ENCODE peak calls at places on chromosomes 5 and 9, in eight cellular contexts. P is thoracic aorta, D is fibroblast of lung, Y is neural crest cell, B is GM13976, T is GM10248, C is cardiac fibroblast, M is tibial nerve. E is an unnamed sample.

GRCh38 chr9:93116049-93116961 is 17.7 kb downstream of the NINJ1 start:
- DNase-seq in P (no peak), D (peak), Y (no peak), B (no peak), T (no peak), C (peak), M (no peak), E (peak)

GRCh38 chr9:104606202-104606601 is 775 bp upstream of the OR13C2 start:
- DNase-seq in P (no peak), D (no peak), Y (no peak), B (no peak), T (no peak), C (no peak), M (no peak), E (no peak)

GRCh38 chr9:134502261-134503211 is 139.1 kb upstream of the COL5A1 start:
- DNase-seq in P (no peak), D (peak), Y (no peak), B (no peak), T (no peak), C (peak), M (no peak), E (no peak)

GRCh38 chr5:172816887-172817418 is 17.1 kb upstream of the ERGIC1 start:
- DNase-seq in P (no peak), D (peak), Y (no peak), B (no peak), T (no peak), C (peak), M (peak), E (no peak)

GRCh38 chr5:139178948-139179347 is 19.2 kb downstream of the SIL1 start:
- DNase-seq in P (no peak), D (peak), Y (no peak), B (no peak), T (no peak), C (peak), M (no peak), E (no peak)

GRCh38 chr9:130857864-130858730 is 23.0 kb downstream of the ABL1 start:
- DNase-seq in P (peak), D (peak), Y (no peak), B (no peak), T (no peak), C (peak), M (peak), E (no peak)

GRCh38 chr9:89375181-89375760 is 57.0 kb downstream of the SECISBP2 start:
- DNase-seq in P (no peak), D (no peak), Y (no peak), B (peak), T (peak), C (no peak), M (no peak), E (no peak)

GRCh38 chr5:156694556-156694955 is 155.5 kb upstream of the PPP1R2B start:
- DNase-seq in P (no peak), D (no peak), Y (no peak), B (no peak), T (no peak), C (no peak), M (no peak), E (no peak)

GRCh38 chr9:80117031-80117430 is 545.3 kb downstream of the TLE4 start:
- DNase-seq in P (no peak), D (no peak), Y (no peak), B (no peak), T (no peak), C (no peak), M (no peak), E (no peak)

GRCh38 chr5:142508630-142509425 is 177.1 kb downstream of the FGF1 start:
- DNase-seq in P (no peak), D (no peak), Y (no peak), B (no peak), T (no peak), C (no peak), M (no peak), E (no peak)

GRCh38 chr9:96062854-96063253 is 187.4 kb downstream of the ERCC6L2 start:
- DNase-seq in P (no peak), D (no peak), Y (no peak), B (no peak), T (no peak), C (no peak), M (no peak), E (no peak)

GRCh38 chr9:120892748-120893584 is 16.0 kb upstream of the PHF19 start:
- DNase-seq in P (no peak), D (peak), Y (no peak), B (peak), T (peak), C (peak), M (no peak), E (no peak)

GRCh38 chr5:30874234-30875034 is 319.1 kb upstream of the CDH6 start:
- DNase-seq in P (no peak), D (no peak), Y (no peak), B (no peak), T (no peak), C (no peak), M (no peak), E (no peak)

GRCh38 chr5:101390317-101390908 is 487.3 kb upstream of the ST8SIA4 start:
- DNase-seq in P (no peak), D (peak), Y (peak), B (no peak), T (no peak), C (peak), M (no peak), E (no peak)

GRCh38 chr9:35636135-35636876 is 14.4 kb downstream of the SIT1 start:
- DNase-seq in P (no peak), D (no peak), Y (no peak), B (no peak), T (no peak), C (no peak), M (no peak), E (no peak)

GRCh38 chr9:97237951-97238851 is 69.3 kb upstream of the CCDC180 start:
- DNase-seq in P (peak), D (peak), Y (peak), B (peak), T (peak), C (peak), M (peak), E (peak)

GRCh38 chr9:112443200-112443599 is 43.4 kb upstream of the KIAA1958 start:
- DNase-seq in P (no peak), D (peak), Y (no peak), B (no peak), T (no peak), C (peak), M (no peak), E (no peak)

GRCh38 chr9:137028013-137028280 is at the start of gene ABCA2:
- DNase-seq in P (no peak), D (no peak), Y (no peak), B (no peak), T (no peak), C (no peak), M (no peak), E (no peak)

GRCh38 chr9:135877776-135878527 is 29.4 kb downstream of the CAMSAP1 start:
- DNase-seq in P (no peak), D (no peak), Y (no peak), B (no peak), T (no peak), C (no peak), M (no peak), E (no peak)

GRCh38 chr5:145936401-145937131 is at the start of gene SH3RF2:
- DNase-seq in P (peak), D (peak), Y (peak), B (peak), T (no peak), C (peak), M (peak), E (peak)

GRCh38 chr5:68007446-68007845 is 208.1 kb upstream of the PIK3R1 start:
- DNase-seq in P (no peak), D (peak), Y (no peak), B (no peak), T (no peak), C (peak), M (peak), E (no peak)

GRCh38 chr5:179306191-179307005 is 38.9 kb downstream of the ADAMTS2 start:
- DNase-seq in P (no peak), D (peak), Y (no peak), B (no peak), T (no peak), C (no peak), M (no peak), E (peak)

GRCh38 chr9:35756275-35756742 is 2.2 kb upstream of the MSMP start:
- DNase-seq in P (no peak), D (peak), Y (peak), B (no peak), T (no peak), C (peak), M (no peak), E (no peak)

GRCh38 chr9:115121140-115121710 is 3.3 kb upstream of the TNC start:
- DNase-seq in P (no peak), D (no peak), Y (no peak), B (no peak), T (no peak), C (no peak), M (no peak), E (no peak)

GRCh38 chr9:115117999-115118470 is at the start of gene TNC:
- DNase-seq in P (peak), D (peak), Y (peak), B (peak), T (no peak), C (peak), M (peak), E (peak)

GRCh38 chr9:115115924-115116323 is 2.0 kb downstream of the TNC start:
- DNase-seq in P (no peak), D (peak), Y (no peak), B (no peak), T (no peak), C (no peak), M (no peak), E (no peak)

GRCh38 chr9:115116620-115117284 is 1.2 kb downstream of the TNC start:
- DNase-seq in P (no peak), D (no peak), Y (no peak), B (no peak), T (no peak), C (no peak), M (no peak), E (no peak)

DNA sequence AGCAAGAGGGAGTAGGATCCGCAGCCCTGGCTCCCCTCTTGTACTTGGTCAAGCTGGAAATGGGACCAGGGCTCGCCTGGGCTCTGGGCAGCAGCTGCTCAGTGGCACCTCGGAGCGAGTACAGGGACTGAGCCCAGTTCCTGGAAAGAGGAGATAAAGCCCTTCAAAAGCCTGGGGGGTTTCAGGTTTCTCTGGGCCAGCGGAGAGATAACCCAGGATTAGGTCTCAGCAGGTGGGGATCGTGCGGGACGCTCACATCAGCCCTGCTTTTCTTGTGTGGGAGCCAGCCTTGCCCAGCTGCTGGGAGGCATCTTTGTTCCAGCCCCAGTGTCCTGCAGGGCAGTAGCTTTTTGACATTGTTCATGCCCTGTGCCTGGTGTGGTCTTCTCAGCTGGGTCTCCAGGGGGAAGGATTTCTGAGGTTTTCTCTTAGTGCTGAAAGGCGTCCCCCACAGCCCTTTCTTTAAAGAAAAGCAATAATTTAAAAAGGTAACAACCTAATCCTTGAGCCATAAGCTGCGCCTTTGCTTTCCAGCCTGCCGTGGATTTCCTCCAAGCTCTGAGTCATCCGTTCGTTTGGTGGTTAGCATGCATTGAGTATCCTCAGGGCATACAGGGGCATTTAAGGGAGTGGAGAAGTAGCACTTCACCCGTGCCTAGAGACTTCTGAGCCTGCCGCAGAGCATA is 657 bp upstream of the TNC start:
- DNase-seq in P (peak), D (peak), Y (peak), B (no peak), T (no peak), C (peak), M (peak), E (no peak)
- TF ChIP-seq CTCF in P (no peak), D (no peak), Y (no peak), B (no peak), T (no peak), C (no peak), M (no peak), E (no peak)

DNA sequence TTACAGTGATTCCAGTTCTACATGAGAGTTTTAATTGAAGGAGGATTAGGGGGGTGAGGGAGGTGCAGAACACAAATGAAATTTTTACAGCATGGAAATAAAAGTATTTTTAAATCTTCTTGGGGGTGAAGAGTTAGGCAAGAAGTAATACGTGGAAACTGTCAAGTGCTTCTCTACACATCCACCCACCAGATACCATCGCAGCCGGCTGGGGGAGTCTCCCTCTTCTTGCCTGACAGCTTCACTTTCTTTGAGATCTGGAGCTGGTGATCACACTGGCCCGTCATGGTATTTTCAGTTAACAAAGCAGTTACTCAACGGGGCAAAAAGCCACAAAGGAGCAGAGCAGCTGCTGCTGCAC is 2.6 kb upstream of the NR4A3 start:
- DNase-seq in P (no peak), D (no peak), Y (no peak), B (no peak), T (no peak), C (no peak), M (no peak), E (no peak)
- TF ChIP-seq CTCF in P (no peak), D (no peak), Y (no peak), B (no peak), T (no peak), C (no peak), M (no peak), E (peak)

DNA sequence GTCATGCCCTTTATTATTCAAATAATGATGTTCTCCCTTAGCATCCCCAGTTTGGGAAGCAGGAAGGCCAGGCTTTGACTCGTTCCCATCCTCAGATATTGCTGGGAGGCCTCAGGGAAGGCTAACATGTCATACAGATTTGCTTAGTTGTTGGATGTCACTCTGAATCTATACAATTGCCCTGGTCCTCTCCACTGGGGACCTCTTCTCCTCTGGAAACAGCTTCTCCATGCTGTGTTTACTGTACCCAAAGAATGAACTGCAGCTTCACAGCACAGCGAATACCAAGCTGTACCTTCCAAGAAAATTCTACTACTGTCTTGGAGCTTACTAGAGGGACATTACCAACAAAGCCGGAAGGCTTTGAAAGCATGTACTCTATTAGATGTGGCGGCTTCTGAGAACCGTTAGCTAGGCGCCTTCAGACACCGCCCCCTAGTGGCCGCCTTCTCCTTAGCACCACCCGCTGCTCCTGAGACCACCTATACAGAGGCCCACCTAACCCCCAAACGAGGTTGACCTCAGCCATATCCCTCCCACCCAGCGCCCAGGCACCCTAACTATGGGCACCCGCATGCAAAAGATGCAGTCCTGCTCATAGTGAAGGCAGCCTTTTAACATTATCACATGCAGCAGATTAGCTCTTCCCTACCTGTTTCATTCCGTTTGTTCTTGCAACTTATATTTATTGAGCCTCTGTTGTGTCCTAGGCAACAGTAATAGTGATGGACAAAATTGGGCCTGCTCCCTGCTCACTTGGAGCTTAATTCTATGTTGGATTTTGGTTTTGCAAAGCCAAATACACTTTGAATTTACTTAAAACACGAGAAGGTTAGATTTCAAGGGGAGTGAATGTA is 34.9 kb upstream of the FOXI1 start:
- DNase-seq in P (no peak), D (peak), Y (peak), B (no peak), T (no peak), C (peak), M (no peak), E (no peak)
- TF ChIP-seq CTCF in P (peak), D (peak), Y (peak), B (peak), T (peak), C (peak), M (no peak), E (peak)

GRCh38 chr5:73230264-73231244 is 57.6 kb downstream of the TMEM174 start:
- DNase-seq in P (no peak), D (no peak), Y (no peak), B (no peak), T (no peak), C (no peak), M (no peak), E (no peak)
- TF ChIP-seq CTCF in P (no peak), D (no peak), Y (no peak), B (no peak), T (no peak), C (no peak), M (no peak), E (peak)

GRCh38 chr9:12554636-12555035 is 138.5 kb upstream of the TYRP1 start:
- DNase-seq in P (no peak), D (peak), Y (no peak), B (no peak), T (no peak), C (peak), M (no peak), E (no peak)
- TF ChIP-seq CTCF in P (no peak), D (no peak), Y (peak), B (no peak), T (no peak), C (no peak), M (no peak), E (peak)

GRCh38 chr5:174315471-174315870 is 270.0 kb downstream of the NSG2 start:
- DNase-seq in P (no peak), D (no peak), Y (no peak), B (no peak), T (no peak), C (no peak), M (no peak), E (no peak)

GRCh38 chr5:174318578-174318977 is 273.1 kb downstream of the NSG2 start:
- DNase-seq in P (no peak), D (no peak), Y (no peak), B (no peak), T (no peak), C (no peak), M (no peak), E (no peak)

GRCh38 chr5:174315871-174316270 is 270.4 kb downstream of the NSG2 start:
- DNase-seq in P (no peak), D (no peak), Y (no peak), B (no peak), T (no peak), C (no peak), M (no peak), E (no peak)

GRCh38 chr5:174316326-174316725 is 270.8 kb downstream of the NSG2 start:
- DNase-seq in P (no peak), D (no peak), Y (no peak), B (no peak), T (no peak), C (no peak), M (no peak), E (no peak)

DNA sequence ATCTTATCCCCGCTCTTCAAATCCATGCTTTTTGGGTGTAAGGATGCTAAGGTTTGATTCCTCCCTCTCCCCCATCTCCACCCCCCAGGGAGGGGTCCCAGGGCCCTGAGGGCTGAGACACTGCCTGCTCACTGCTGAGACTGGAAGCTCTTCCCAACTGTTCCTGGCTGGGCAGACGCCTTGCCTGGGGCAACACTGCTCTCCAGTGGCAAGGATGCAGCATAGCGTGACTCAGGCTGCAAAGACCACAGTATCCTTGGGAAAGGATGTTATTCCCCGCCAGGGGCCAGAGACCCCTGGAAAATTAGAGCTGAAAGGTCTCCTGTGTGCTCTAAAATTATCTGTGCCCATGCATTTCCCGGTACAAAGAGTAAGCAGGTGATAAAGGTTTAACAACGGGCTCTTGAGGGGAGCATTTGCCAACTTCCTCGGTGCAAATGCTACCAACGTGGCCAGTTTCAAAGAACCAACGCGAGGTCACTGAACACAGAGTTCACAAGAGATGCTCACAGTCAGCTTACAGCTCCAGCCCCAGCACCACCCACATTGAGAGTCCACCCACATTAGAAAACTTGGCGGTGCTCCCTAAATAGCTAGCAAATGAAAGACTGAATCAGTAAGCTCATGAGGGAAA is 271.9 kb downstream of the NSG2 start:
- DNase-seq in P (no peak), D (peak), Y (peak), B (peak), T (peak), C (peak), M (no peak), E (no peak)
- TF ChIP-seq CTCF in P (peak), D (peak), Y (peak), B (peak), T (peak), C (peak), M (peak), E (peak)

GRCh38 chr5:377326-377981 is 55.9 kb downstream of the AHRR start:
- DNase-seq in P (no peak), D (no peak), Y (no peak), B (peak), T (no peak), C (no peak), M (no peak), E (peak)

GRCh38 chr5:376951-377325 is 55.4 kb downstream of the AHRR start:
- DNase-seq in P (no peak), D (no peak), Y (no peak), B (no peak), T (no peak), C (no peak), M (no peak), E (no peak)

GRCh38 chr5:374631-375335 is 53.3 kb downstream of the AHRR start:
- DNase-seq in P (no peak), D (no peak), Y (no peak), B (peak), T (no peak), C (no peak), M (no peak), E (peak)

GRCh38 chr5:375336-375920 is 53.9 kb downstream of the AHRR start:
- DNase-seq in P (no peak), D (no peak), Y (no peak), B (peak), T (no peak), C (no peak), M (no peak), E (peak)

GRCh38 chr5:375921-376871 is 54.7 kb downstream of the AHRR start:
- DNase-seq in P (no peak), D (no peak), Y (no peak), B (peak), T (no peak), C (no peak), M (no peak), E (peak)
- TF ChIP-seq CTCF in P (no peak), D (no peak), Y (no peak), B (no peak), T (no peak), C (no peak), M (no peak), E (no peak)

GRCh38 chr5:150487199-150488061 is 20.5 kb upstream of the NDST1 start:
- DNase-seq in P (no peak), D (peak), Y (no peak), B (no peak), T (peak), C (peak), M (no peak), E (no peak)
- TF ChIP-seq CTCF in P (no peak), D (no peak), Y (no peak), B (peak), T (peak), C (peak), M (no peak), E (peak)